ENCODE peak calls at places on chromosomes 7 and 10, in four cellular contexts. D is GM12878, U is HL-60, Y is K562. L is an unnamed sample.

GRCh38 chr10:80708808-80709207 is 171.1 kb downstream of the SH2D4B start:
- DNase-seq in Y (no peak), U (no peak), D (no peak), L (no peak)

GRCh38 chr7:156386097-156386496 is 254.5 kb upstream of the RNF32 start:
- DNase-seq in U (no peak), D (no peak), Y (peak), L (no peak)

GRCh38 chr10:77513783-77514331 is 123.8 kb downstream of the KCNMA1 start:
- DNase-seq in U (no peak), Y (no peak), D (no peak), L (no peak)

GRCh38 chr7:157434701-157435100 is 97.9 kb downstream of the DNAJB6 start:
- DNase-seq in D (no peak), U (no peak), Y (no peak), L (no peak)

GRCh38 chr7:129427646-129428045 is 6.6 kb upstream of the STRIP2 start:
- DNase-seq in Y (no peak), D (no peak), U (no peak), L (no peak)

GRCh38 chr7:6564091-6564770 is 13.0 kb upstream of the GRID2IP start:
- DNase-seq in U (no peak), D (no peak), Y (no peak), L (no peak)

GRCh38 chr10:124162136-124162535 is 68.7 kb upstream of the CHST15 start:
- DNase-seq in U (no peak), D (no peak), Y (no peak), L (no peak)

GRCh38 chr10:22335204-22335956 is 9.9 kb upstream of the SPAG6 start:
- DNase-seq in U (no peak), D (no peak), Y (no peak), L (no peak)

GRCh38 chr10:22453320-22453719 is 108.0 kb downstream of the SPAG6 start:
- DNase-seq in D (no peak), Y (no peak), U (no peak), L (no peak)

GRCh38 chr7:16708980-16709379 is 44.6 kb upstream of the TSPAN13 start:
- DNase-seq in U (peak), Y (peak), D (no peak), L (no peak)

GRCh38 chr7:10793995-10794780 is 179.5 kb upstream of the PHF14 start:
- DNase-seq in Y (no peak), D (no peak), U (no peak), L (no peak)

GRCh38 chr10:26855186-26855585 is 5.6 kb downstream of the ABI1 start:
- DNase-seq in D (no peak), Y (no peak), U (no peak), L (no peak)

GRCh38 chr10:2619472-2619871 is 447.9 kb upstream of the PFKP start:
- DNase-seq in Y (peak), U (peak), D (no peak), L (no peak)

GRCh38 chr7:4073750-4074149 is 608.3 kb upstream of the FOXK1 start:
- DNase-seq in U (no peak), Y (no peak), D (no peak), L (no peak)

GRCh38 chr10:93124580-93125318 is 51.1 kb downstream of the CYP26A1 start:
- DNase-seq in U (peak), D (peak), Y (no peak), L (no peak)

GRCh38 chr7:158617737-158618128 is 30.1 kb upstream of the PTPRN2 start:
- DNase-seq in D (no peak), U (no peak), Y (peak), L (no peak)

GRCh38 chr7:45143616-45144015 is 14.0 kb upstream of the RAMP3 start:
- DNase-seq in U (no peak), D (no peak), Y (no peak), L (no peak)

GRCh38 chr10:74962517-74962916 is 136.1 kb downstream of the KAT6B start:
- DNase-seq in Y (no peak), U (no peak), D (no peak), L (no peak)

DNA sequence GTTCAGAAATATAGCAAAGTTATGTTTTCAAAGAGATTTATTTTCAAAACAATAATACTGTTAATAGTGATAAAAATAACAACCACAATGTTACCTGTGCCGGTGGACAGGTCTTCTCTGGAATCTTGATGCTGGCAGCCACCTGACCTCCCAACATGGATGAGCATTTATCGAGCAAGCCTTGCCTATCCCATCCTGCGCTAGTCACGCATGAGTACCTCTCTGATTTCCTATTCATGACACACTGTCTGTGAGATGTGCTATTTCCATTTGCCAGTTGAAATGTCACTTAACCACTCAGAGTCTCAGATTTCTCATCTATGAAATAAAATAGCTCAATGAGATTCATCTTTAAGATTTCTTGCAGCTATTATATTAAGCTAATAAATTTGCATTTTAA is 341.2 kb upstream of the VWC2 start:
- DNase-seq in D (no peak), U (no peak), Y (no peak), L (no peak)
- TF ChIP-seq POLR2AphosphoS5 in D (no peak), U (no peak), Y (no peak), L (no peak)

DNA sequence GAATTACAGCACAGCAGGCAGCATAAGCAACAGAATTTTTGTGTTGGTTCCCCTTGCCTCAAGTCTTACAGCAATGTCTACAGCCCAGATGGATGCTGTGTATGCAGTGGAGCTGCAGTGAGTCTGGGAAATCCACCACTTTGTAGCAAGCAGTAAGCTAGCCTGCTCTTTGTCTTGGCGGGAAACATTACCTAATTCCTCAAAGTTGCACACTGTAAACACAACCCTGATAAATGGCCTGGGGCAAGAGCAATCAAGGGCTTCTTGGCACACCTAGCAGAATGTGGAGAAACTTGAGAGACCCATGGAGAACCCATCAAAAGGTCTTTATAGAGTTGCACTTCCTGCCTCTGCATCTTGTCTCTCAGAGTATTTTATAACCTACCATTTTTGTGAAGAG is 102.0 kb upstream of the FOXP2 start:
- DNase-seq in U (no peak), Y (no peak), D (no peak), L (no peak)
- TF ChIP-seq SPI1 in U (no peak), Y (no peak), D (no peak), L (no peak)

GRCh38 chr7:87628780-87629569 is 777 bp downstream of the RUNDC3B start:
- DNase-seq in Y (no peak), U (no peak), D (no peak), L (no peak)
- TF ChIP-seq POLR2AphosphoS5 in Y (no peak), U (no peak), D (no peak), L (no peak)

DNA sequence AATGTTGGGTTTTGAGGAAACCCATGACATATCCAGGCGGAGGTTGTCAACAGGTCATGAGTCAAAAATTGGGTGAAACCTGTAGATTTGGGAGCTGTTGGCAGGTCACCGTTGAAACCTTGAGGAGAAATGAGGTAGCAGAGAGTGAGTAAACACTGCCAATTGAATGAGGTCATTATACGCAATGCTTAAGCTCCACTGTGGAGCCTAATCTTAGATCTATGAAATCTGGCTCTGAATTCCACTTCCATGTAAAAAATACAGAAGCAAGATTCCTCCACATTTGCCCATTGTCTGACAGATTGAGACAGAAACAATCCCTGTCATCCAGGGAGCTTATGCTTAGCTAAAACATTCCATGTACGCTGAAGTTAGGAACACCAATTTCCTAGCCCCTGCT is 76.0 kb upstream of the IL6 start:
- DNase-seq in Y (no peak), D (no peak), U (no peak), L (no peak)
- TF ChIP-seq SPI1 in Y (no peak), D (no peak), U (no peak), L (no peak)

DNA sequence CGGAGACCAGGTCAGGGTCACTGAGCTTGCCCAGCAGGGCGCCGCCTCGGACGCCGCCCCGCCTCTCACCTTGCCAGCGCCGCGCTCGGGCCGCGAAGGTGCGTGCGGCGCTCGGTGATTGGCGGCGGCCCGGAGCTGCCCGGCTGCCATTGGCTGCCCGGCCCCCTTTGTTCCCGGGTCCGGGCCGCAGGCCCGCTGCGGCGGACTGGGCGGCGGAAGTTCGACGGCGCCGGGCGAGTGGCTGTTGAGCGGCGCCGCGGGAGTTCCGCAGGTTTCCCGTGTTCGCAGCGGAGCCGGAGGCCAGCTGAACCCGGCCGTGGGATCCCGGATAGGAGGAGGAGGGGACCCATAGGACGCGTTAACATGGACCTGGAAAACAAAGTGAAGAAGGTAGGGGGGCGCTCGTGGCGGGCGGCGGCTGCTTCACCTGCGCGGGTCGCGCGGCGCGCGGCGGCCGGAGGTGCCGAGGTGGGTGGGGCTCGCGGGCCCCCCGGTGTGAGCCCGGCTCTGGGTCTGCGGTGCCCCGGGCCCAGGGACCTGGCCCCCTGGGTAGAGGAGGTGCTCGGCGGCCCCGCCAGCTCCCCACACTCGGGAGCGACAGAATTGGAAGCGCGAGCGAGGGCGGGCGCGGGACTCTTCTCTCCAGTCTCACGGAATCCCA is at the start of gene TES:
- DNase-seq in Y (peak), U (peak), D (no peak), L (peak)
- TF ChIP-seq POLR2AphosphoS5 in Y (peak), U (peak), D (no peak), L (no peak)

GRCh38 chr7:34311591-34311990 is 346.4 kb upstream of the NPSR1 start:
- DNase-seq in Y (no peak), U (no peak), D (no peak), L (no peak)
- TF ChIP-seq SPI1 in Y (no peak), U (no peak), D (no peak), L (no peak)

GRCh38 chr10:120308590-120308989 is 148.4 kb upstream of the PLPP4 start:
- DNase-seq in Y (no peak), D (no peak), U (no peak), L (no peak)
- TF ChIP-seq POLR2AphosphoS5 in Y (no peak), D (no peak), U (no peak), L (no peak)

GRCh38 chr7:98459529-98459928 is 58.6 kb upstream of the BAIAP2L1 start:
- DNase-seq in D (no peak), U (no peak), Y (no peak), L (no peak)
- TF ChIP-seq SPI1 in D (no peak), U (no peak), Y (no peak), L (no peak)

GRCh38 chr7:134723904-134724303 is 55.5 kb upstream of the CALD1 start:
- DNase-seq in Y (no peak), U (no peak), D (no peak), L (no peak)
- TF ChIP-seq POLR2AphosphoS5 in Y (no peak), U (no peak), D (no peak), L (no peak)

GRCh38 chr7:131895541-131896173 is 339.2 kb upstream of the PODXL start:
- DNase-seq in U (no peak), D (no peak), Y (no peak), L (no peak)
- TF ChIP-seq SPI1 in U (no peak), D (no peak), Y (no peak), L (no peak)